ENCODE peak calls at places on chromosomes 5 and 9, in seven cellular contexts. One of them, this sample, is unnamed.

GRCh38 chr9:79969866-79970265 is 398.1 kb downstream of the TLE4 start:
- DNase-seq in SIG-M5: no peak
- DNase-seq in colonic mucosa: no peak
- DNase-seq in neural progenitor cell: no peak
- DNase-seq in lower lobe of right lung: no peak
- DNase-seq in fibroblast of mammary gland: no peak
- DNase-seq in AG20443: no peak
- DNase-seq in this sample: no peak

GRCh38 chr9:14245901-14246525 is 67.9 kb downstream of the NFIB start:
- DNase-seq in SIG-M5: no peak
- DNase-seq in colonic mucosa: no peak
- DNase-seq in neural progenitor cell: no peak
- DNase-seq in lower lobe of right lung: no peak
- DNase-seq in fibroblast of mammary gland: no peak
- DNase-seq in AG20443: peak; percentile 61
- DNase-seq in this sample: no peak

GRCh38 chr9:114804504-114804903 is 1.3 kb downstream of the TNFSF15 start:
- DNase-seq in SIG-M5: no peak
- DNase-seq in colonic mucosa: peak; percentile 84
- DNase-seq in neural progenitor cell: no peak
- DNase-seq in lower lobe of right lung: no peak
- DNase-seq in fibroblast of mammary gland: peak; percentile 39
- DNase-seq in AG20443: peak; percentile 39
- DNase-seq in this sample: peak; percentile 45

GRCh38 chr5:71974622-71975021 is 132.7 kb upstream of the MAP1B start:
- DNase-seq in SIG-M5: no peak
- DNase-seq in colonic mucosa: no peak
- DNase-seq in neural progenitor cell: no peak
- DNase-seq in lower lobe of right lung: no peak
- DNase-seq in fibroblast of mammary gland: peak; percentile 51
- DNase-seq in AG20443: no peak
- DNase-seq in this sample: no peak

GRCh38 chr9:122580360-122580759 is 2.8 kb downstream of the OR1L8 start:
- DNase-seq in SIG-M5: no peak
- DNase-seq in colonic mucosa: no peak
- DNase-seq in neural progenitor cell: no peak
- DNase-seq in lower lobe of right lung: no peak
- DNase-seq in fibroblast of mammary gland: peak; percentile 61
- DNase-seq in AG20443: peak; percentile 64
- DNase-seq in this sample: no peak

GRCh38 chr9:114266969-114267368 is 55.9 kb upstream of the ORM1 start:
- DNase-seq in SIG-M5: no peak
- DNase-seq in colonic mucosa: no peak
- DNase-seq in neural progenitor cell: no peak
- DNase-seq in lower lobe of right lung: no peak
- DNase-seq in fibroblast of mammary gland: peak; percentile 68
- DNase-seq in AG20443: peak; percentile 78
- DNase-seq in this sample: no peak

GRCh38 chr9:93061791-93062299 is 3.3 kb downstream of the SUSD3 start:
- DNase-seq in SIG-M5: no peak
- DNase-seq in colonic mucosa: peak; percentile 44
- DNase-seq in neural progenitor cell: peak; percentile 58
- DNase-seq in lower lobe of right lung: peak; percentile 48
- DNase-seq in fibroblast of mammary gland: no peak
- DNase-seq in AG20443: no peak
- DNase-seq in this sample: peak; percentile 7

GRCh38 chr5:88674262-88675158 is 208.5 kb downstream of the MEF2C start:
- DNase-seq in SIG-M5: no peak
- DNase-seq in colonic mucosa: no peak
- DNase-seq in neural progenitor cell: peak; percentile 60
- DNase-seq in lower lobe of right lung: no peak
- DNase-seq in fibroblast of mammary gland: no peak
- DNase-seq in AG20443: peak; percentile 43
- DNase-seq in this sample: peak; percentile 73

GRCh38 chr5:58107704-58108103 is 352.2 kb downstream of the PLK2 start:
- DNase-seq in SIG-M5: no peak
- DNase-seq in colonic mucosa: no peak
- DNase-seq in neural progenitor cell: no peak
- DNase-seq in lower lobe of right lung: no peak
- DNase-seq in fibroblast of mammary gland: peak; percentile 42
- DNase-seq in AG20443: no peak
- DNase-seq in this sample: no peak

GRCh38 chr5:33936004-33936380 is 194 bp upstream of the RXFP3 start:
- DNase-seq in SIG-M5: no peak
- DNase-seq in colonic mucosa: peak; percentile 31
- DNase-seq in neural progenitor cell: peak; percentile 91
- DNase-seq in lower lobe of right lung: peak; percentile 55
- DNase-seq in fibroblast of mammary gland: peak; percentile 47
- DNase-seq in AG20443: peak; percentile 90
- DNase-seq in this sample: peak; percentile 4

GRCh38 chr9:18190671-18191374 is 283.1 kb upstream of the ADAMTSL1 start:
- DNase-seq in SIG-M5: no peak
- DNase-seq in colonic mucosa: no peak
- DNase-seq in neural progenitor cell: no peak
- DNase-seq in lower lobe of right lung: no peak
- DNase-seq in fibroblast of mammary gland: no peak
- DNase-seq in AG20443: no peak
- DNase-seq in this sample: no peak

GRCh38 chr9:91740713-91741112 is 209.3 kb downstream of the ROR2 start:
- DNase-seq in SIG-M5: no peak
- DNase-seq in colonic mucosa: peak; percentile 34
- DNase-seq in neural progenitor cell: no peak
- DNase-seq in lower lobe of right lung: no peak
- DNase-seq in fibroblast of mammary gland: peak; percentile 81
- DNase-seq in AG20443: peak; percentile 73
- DNase-seq in this sample: no peak